ENCODE peak calls at places on chromosomes 11 and 22, in ten cellular contexts. X is A549, E is uterus, P is NB4, T is stomach, S is heart left ventricle, L is IMR-90, U is right lobe of liver, K is Peyer's patch, M is tibial nerve. N is an unnamed sample.

GRCh38 chr11:60428517-60428916 is 855 bp upstream of the MS4A5 start:
- DNase-seq in X (no peak), E (no peak), P (peak; percentile 7), T (no peak), S (no peak), L (no peak), U (no peak), K (no peak), M (no peak), N (no peak)

GRCh38 chr11:97893612-97894011 is 1127.1 kb upstream of the CNTN5 start:
- DNase-seq in X (no peak), E (no peak), P (no peak), T (no peak), S (no peak), L (no peak), U (no peak), K (no peak), M (no peak), N (no peak)

GRCh38 chr11:108112059-108112458 is 9.3 kb upstream of the ACAT1 start:
- DNase-seq in X (no peak), E (no peak), P (no peak), T (no peak), S (no peak), L (peak; percentile 86), U (no peak), K (no peak), M (no peak), N (no peak)

GRCh38 chr11:19820100-19820499 is 107.5 kb downstream of the NAV2 start:
- DNase-seq in X (no peak), E (no peak), P (no peak), T (no peak), S (no peak), L (peak; percentile 29), U (no peak), K (no peak), M (no peak), N (no peak)

GRCh38 chr11:75241036-75241905 is 697 bp downstream of the TPBGL start:
- DNase-seq in X (peak; percentile 86), E (peak; percentile 87), P (peak; percentile 82), T (peak; percentile 87), S (peak; percentile 95), L (peak; percentile 80), U (peak; percentile 89), K (peak; percentile 90), M (peak; percentile 72), N (peak; percentile 82)

GRCh38 chr11:75565221-75565814 is 3.3 kb downstream of the SERPINH1 start:
- DNase-seq in X (no peak), E (peak; percentile 68), P (no peak), T (no peak), S (peak; percentile 80), L (peak; percentile 78), U (no peak), K (peak; percentile 67), M (peak; percentile 55), N (peak; percentile 59)

GRCh38 chr11:131943296-131943695 is 572.9 kb downstream of the NTM start:
- DNase-seq in X (no peak), E (no peak), P (no peak), T (no peak), S (no peak), L (no peak), U (no peak), K (no peak), M (no peak), N (peak; percentile 55)

GRCh38 chr22:37627545-37627944 is 11.9 kb upstream of the SH3BP1 start:
- DNase-seq in X (no peak), E (no peak), P (no peak), T (no peak), S (peak; percentile 75), L (no peak), U (no peak), K (peak; percentile 86), M (no peak), N (no peak)

GRCh38 chr22:45207981-45208664 is 32.6 kb downstream of the KIAA0930 start:
- DNase-seq in X (no peak), E (no peak), P (no peak), T (no peak), S (peak; percentile 60), L (peak; percentile 95), U (no peak), K (no peak), M (no peak), N (peak; percentile 57)

GRCh38 chr11:128715691-128716153 is 21.9 kb downstream of the FLI1 start:
- DNase-seq in X (no peak), E (no peak), P (peak; percentile 48), T (no peak), S (no peak), L (peak; percentile 40), U (no peak), K (no peak), M (no peak), N (no peak)

GRCh38 chr11:45045692-45046471 is 95.2 kb upstream of the TP53I11 start:
- DNase-seq in X (peak; percentile 69), E (peak; percentile 35), P (peak; percentile 79), T (peak; percentile 31), S (no peak), L (peak; percentile 50), U (peak; percentile 68), K (peak; percentile 60), M (peak; percentile 70), N (peak; percentile 36)

DNA sequence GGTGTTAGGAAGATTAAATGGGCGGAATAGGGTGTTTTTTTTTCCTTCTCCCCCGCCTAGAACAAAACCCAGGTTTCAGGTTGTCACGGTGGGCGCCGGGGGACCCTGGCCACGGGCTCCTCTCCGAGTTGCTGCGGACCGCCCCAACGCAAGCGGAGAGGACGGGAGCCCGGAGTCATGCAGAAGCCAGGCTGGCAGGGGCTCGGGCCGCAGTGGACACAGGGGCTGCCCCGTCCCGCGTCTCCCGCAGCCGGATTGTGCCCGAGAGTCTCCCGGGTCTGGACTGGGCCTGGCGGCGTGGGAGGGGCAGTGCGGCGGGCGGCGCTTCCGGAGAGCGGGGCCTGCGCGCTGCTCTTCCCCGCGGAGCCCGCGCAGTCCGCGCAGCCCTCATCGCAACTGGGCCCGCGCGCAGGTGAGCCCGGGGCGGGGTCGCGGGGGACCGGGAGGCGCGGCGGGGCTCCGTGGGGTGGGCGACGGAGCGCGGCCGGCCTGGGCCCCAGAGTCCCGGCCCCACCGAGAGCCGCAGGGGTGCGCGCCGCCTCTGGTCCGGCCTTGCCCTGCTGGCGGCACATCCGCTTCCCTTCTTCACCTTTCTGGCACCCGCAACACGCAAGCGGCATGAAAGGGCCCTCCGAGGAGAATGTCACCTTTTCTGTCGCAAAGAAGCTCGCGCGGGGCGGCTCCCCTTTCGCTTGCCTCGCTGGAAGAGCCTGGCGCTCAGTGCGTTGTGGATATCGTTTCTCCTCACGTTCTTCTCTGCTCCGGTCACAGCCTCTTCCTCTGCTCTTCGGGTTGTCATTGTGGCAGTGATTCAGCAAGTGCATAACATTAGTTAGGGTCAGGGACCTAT is at the start of gene TIRAP:
- DNase-seq in X (peak; percentile 33), E (peak; percentile 69), P (peak; percentile 72), T (peak; percentile 73), S (peak; percentile 88), L (peak; percentile 42), U (peak; percentile 87), K (peak; percentile 78), M (peak; percentile 41), N (peak; percentile 71)
- TF ChIP-seq CTCF in X (no peak), E (peak; percentile 4), P (no peak), T (peak; percentile 41), S (no peak), L (no peak), U (no peak), K (peak; percentile 11), M (no peak), N (peak; percentile 50)

DNA sequence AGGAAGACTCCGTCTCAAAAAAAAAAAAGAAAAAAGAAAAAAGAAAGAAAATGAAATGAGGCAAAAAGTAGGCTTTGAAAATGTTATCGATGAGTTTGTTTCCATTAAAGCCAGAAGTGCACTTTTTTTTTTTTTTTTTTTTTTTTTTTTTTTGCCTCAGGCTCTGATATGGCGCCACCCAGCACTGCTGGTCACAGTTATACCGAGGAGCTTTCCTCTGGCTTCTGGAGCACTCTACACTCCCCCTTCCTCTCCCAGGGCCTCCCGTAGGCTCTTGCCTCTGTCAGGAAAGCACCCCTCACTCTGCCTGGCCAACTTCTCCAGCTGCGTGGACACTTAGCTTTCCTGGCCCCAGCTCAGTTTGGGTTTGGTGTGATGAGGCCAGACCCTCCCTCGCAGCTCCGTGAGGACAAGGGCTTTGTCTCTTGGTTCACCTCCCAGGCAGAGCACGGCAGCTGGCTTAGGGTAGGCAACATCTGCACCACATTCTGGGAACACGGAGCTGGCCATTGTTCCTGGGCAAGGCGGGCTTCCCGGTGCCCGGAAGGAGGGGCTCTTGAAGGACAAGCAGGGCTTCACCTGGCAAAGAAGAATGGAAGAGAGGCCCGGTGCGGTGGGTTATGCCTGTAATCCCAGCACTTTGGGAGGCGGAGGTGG is 16.9 kb downstream of the FADS2 start:
- DNase-seq in X (no peak), E (no peak), P (no peak), T (no peak), S (no peak), L (no peak), U (no peak), K (no peak), M (no peak), N (no peak)
- TF ChIP-seq POLR2A in X (no peak), E (no peak), P (no peak), T (no peak), S (no peak), L (no peak), U (no peak), K (no peak), M (no peak), N (no peak)

DNA sequence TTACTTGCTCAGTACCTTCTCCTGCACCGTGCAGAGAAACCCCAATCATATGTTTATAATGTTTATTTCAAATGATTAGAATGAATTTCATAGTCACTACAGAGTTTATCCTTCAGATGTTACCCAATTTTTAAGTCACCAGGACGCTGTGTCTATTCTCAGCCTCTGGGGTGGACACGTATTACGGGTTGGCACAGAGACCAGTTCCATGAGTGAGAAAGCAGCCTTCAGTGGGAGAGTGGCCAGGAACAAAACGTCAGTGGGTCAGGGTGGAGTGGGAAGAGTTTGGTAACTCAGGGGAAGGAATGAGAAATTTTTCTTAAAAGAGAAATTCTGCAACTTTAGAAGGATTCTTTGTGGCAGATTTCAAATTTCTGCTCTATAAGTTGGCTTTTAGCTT is 77.1 kb upstream of the MTMR2 start:
- DNase-seq in X (no peak), E (peak; percentile 81), P (no peak), T (peak; percentile 52), S (peak; percentile 61), L (peak; percentile 92), U (no peak), K (peak; percentile 77), M (peak; percentile 94), N (peak; percentile 56)
- H3K4me3 ChIP-seq in X (no peak overlapping the region), E (no peak overlapping the region), P (no peak overlapping the region), T (no peak overlapping the region), S (no peak overlapping the region), L (no peak overlapping the region), U (no peak overlapping the region), K (no peak overlapping the region), M (no peak overlapping the region), N (no peak overlapping the region)

DNA sequence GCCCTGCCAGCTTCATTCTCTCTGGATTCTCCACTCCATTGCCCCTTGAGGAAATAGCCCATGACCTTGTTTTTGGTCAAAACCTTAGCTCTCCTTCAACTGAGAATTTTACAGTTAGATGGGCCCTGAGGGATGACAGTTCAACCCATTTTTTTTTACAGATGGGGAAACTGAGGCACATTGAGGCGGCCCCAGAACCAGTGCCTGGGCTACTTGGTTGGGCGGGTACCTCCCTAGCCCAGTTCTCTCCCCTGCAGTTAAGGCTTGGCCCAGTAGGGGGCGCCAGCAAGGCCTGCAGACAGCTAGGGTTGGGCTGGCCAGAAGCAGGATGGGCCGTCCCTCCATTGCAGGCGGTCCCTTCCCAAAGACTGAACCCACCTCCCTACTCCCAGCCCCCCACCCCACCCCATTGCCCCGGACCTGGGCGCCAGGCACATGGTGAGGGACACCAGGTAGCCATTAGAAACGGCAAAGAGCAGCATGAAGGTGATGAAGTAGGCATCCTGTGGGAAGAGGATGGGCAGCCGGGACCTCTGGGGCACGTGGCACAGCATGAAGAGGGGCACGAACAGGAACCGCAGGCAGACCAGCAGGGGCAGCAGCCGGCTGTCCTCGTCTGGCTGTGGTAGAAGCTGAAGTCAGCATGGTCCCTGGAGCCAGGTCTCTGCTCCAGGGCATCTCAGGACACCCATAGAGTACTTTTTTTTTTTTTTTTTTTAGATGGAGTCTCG is 7.6 kb downstream of the SLC29A2 start:
- DNase-seq in X (peak; percentile 59), E (no peak), P (peak; percentile 77), T (peak; percentile 55), S (peak; percentile 64), L (no peak), U (no peak), K (peak; percentile 77), M (no peak), N (peak; percentile 63)
- TF ChIP-seq CTCF in X (peak; percentile 58), E (no peak), P (peak; percentile 96), T (peak; percentile 49), S (peak; percentile 63), L (peak; percentile 47), U (peak; percentile 51), K (peak; percentile 13), M (peak; percentile 31), N (peak; percentile 49)